ENCODE peak calls at places on chromosome 9, in five cellular contexts. One of them, this sample, is unnamed.

GRCh38 chr9:110016340-110016739 is 191.6 kb downstream of the C9orf152 start:
- DNase-seq in endothelial cell: no peak
- DNase-seq in ovary: no peak
- DNase-seq in A673: no peak
- DNase-seq in AG09309: no peak
- DNase-seq in this sample: no peak

GRCh38 chr9:115717711-115718173 is 435.8 kb upstream of the PAPPA start:
- DNase-seq in endothelial cell: no peak
- DNase-seq in ovary: no peak
- DNase-seq in A673: peak; percentile 15
- DNase-seq in AG09309: peak; percentile 37
- DNase-seq in this sample: peak; percentile 80

GRCh38 chr9:76109953-76110352 is 219.5 kb downstream of the PCSK5 start:
- DNase-seq in endothelial cell: no peak
- DNase-seq in ovary: no peak
- DNase-seq in A673: no peak
- DNase-seq in AG09309: no peak
- DNase-seq in this sample: no peak

GRCh38 chr9:131530546-131530929 is 525 bp downstream of the UCK1 start:
- DNase-seq in endothelial cell: peak; percentile 56
- DNase-seq in ovary: peak; percentile 55
- DNase-seq in A673: peak; percentile 50
- DNase-seq in AG09309: no peak
- DNase-seq in this sample: no peak

GRCh38 chr9:78089111-78089510 is 57.5 kb upstream of the GNAQ start:
- DNase-seq in endothelial cell: no peak
- DNase-seq in ovary: no peak
- DNase-seq in A673: no peak
- DNase-seq in AG09309: no peak
- DNase-seq in this sample: no peak

GRCh38 chr9:130931508-130932150 is 7.4 kb downstream of the FIBCD1 start:
- DNase-seq in endothelial cell: no peak
- DNase-seq in ovary: no peak
- DNase-seq in A673: no peak
- DNase-seq in AG09309: no peak
- DNase-seq in this sample: no peak

GRCh38 chr9:108162664-108163063 is 673.1 kb upstream of the KLF4 start:
- DNase-seq in endothelial cell: no peak
- DNase-seq in ovary: no peak
- DNase-seq in A673: no peak
- DNase-seq in AG09309: peak; percentile 75
- DNase-seq in this sample: no peak

GRCh38 chr9:123073991-123074422 is 40.5 kb downstream of the GPR21 start:
- DNase-seq in endothelial cell: no peak
- DNase-seq in ovary: no peak
- DNase-seq in A673: no peak
- DNase-seq in AG09309: peak; percentile 83
- DNase-seq in this sample: peak; percentile 93

GRCh38 chr9:35537898-35538297 is 48.0 kb downstream of the RUSC2 start:
- DNase-seq in endothelial cell: no peak
- DNase-seq in ovary: peak; percentile 48
- DNase-seq in A673: no peak
- DNase-seq in AG09309: no peak
- DNase-seq in this sample: no peak

GRCh38 chr9:6973762-6974161 is 216.0 kb downstream of the KDM4C start:
- DNase-seq in endothelial cell: no peak
- DNase-seq in ovary: no peak
- DNase-seq in A673: no peak
- DNase-seq in AG09309: no peak
- DNase-seq in this sample: no peak

GRCh38 chr9:98410185-98410697 is 154.8 kb upstream of the TBC1D2 start:
- DNase-seq in endothelial cell: peak; percentile 41
- DNase-seq in ovary: no peak
- DNase-seq in A673: peak; percentile 60
- DNase-seq in AG09309: peak; percentile 78
- DNase-seq in this sample: peak; percentile 52

GRCh38 chr9:31519011-31519410 is 865.4 kb upstream of the ACO1 start:
- DNase-seq in endothelial cell: no peak
- DNase-seq in ovary: peak; percentile 19
- DNase-seq in A673: no peak
- DNase-seq in AG09309: no peak
- DNase-seq in this sample: no peak

GRCh38 chr9:94135222-94135621 is 51.0 kb downstream of the PTPDC1 start:
- DNase-seq in endothelial cell: no peak
- DNase-seq in ovary: no peak
- DNase-seq in A673: no peak
- DNase-seq in AG09309: peak; percentile 67
- DNase-seq in this sample: peak; percentile 42

GRCh38 chr9:127537014-127537413 is 75.1 kb upstream of the STXBP1 start:
- DNase-seq in endothelial cell: no peak
- DNase-seq in ovary: no peak
- DNase-seq in A673: no peak
- DNase-seq in AG09309: no peak
- DNase-seq in this sample: no peak

GRCh38 chr9:7858166-7858565 is 58.6 kb upstream of the DMAC1 start:
- DNase-seq in endothelial cell: no peak
- DNase-seq in ovary: no peak
- DNase-seq in A673: no peak
- DNase-seq in AG09309: no peak
- DNase-seq in this sample: no peak

GRCh38 chr9:33101104-33101951 is 24.9 kb upstream of the SMU1 start:
- DNase-seq in endothelial cell: no peak
- DNase-seq in ovary: no peak
- DNase-seq in A673: no peak
- DNase-seq in AG09309: peak; percentile 32
- DNase-seq in this sample: peak; percentile 62

GRCh38 chr9:71895955-71896354 is 15.0 kb downstream of the ABHD17B start:
- DNase-seq in endothelial cell: no peak
- DNase-seq in ovary: no peak
- DNase-seq in A673: no peak
- DNase-seq in AG09309: no peak
- DNase-seq in this sample: no peak

GRCh38 chr9:121599186-121599871 is 52.1 kb upstream of the DAB2IP start:
- DNase-seq in endothelial cell: peak; percentile 60
- DNase-seq in ovary: peak; percentile 78
- DNase-seq in A673: no peak
- DNase-seq in AG09309: no peak
- DNase-seq in this sample: no peak

GRCh38 chr9:80503692-80504400 is 932.1 kb downstream of the TLE4 start:
- DNase-seq in endothelial cell: no peak
- DNase-seq in ovary: no peak
- DNase-seq in A673: peak; percentile 20
- DNase-seq in AG09309: no peak
- DNase-seq in this sample: no peak

GRCh38 chr9:128175102-128175563 is 15.1 kb downstream of the BBLN start:
- DNase-seq in endothelial cell: no peak
- DNase-seq in ovary: no peak
- DNase-seq in A673: no peak
- DNase-seq in AG09309: no peak
- DNase-seq in this sample: no peak

GRCh38 chr9:86788456-86788855 is 158.8 kb downstream of the GAS1 start:
- DNase-seq in endothelial cell: no peak
- DNase-seq in ovary: no peak
- DNase-seq in A673: no peak
- DNase-seq in AG09309: no peak
- DNase-seq in this sample: no peak

GRCh38 chr9:72441296-72442211 is 76.5 kb upstream of the ZFAND5 start:
- DNase-seq in endothelial cell: no peak
- DNase-seq in ovary: no peak
- DNase-seq in A673: no peak
- DNase-seq in AG09309: no peak
- DNase-seq in this sample: no peak

GRCh38 chr9:114386886-114387677 is 700 bp downstream of the AKNA start:
- DNase-seq in endothelial cell: no peak
- DNase-seq in ovary: peak; percentile 73
- DNase-seq in A673: no peak
- DNase-seq in AG09309: no peak
- DNase-seq in this sample: no peak

GRCh38 chr9:95229230-95229933 is 88.1 kb downstream of the FANCC start:
- DNase-seq in endothelial cell: no peak
- DNase-seq in ovary: no peak
- DNase-seq in A673: no peak
- DNase-seq in AG09309: no peak
- DNase-seq in this sample: no peak

GRCh38 chr9:21017092-21017491 is 14.3 kb downstream of the HACD4 start:
- DNase-seq in endothelial cell: no peak
- DNase-seq in ovary: no peak
- DNase-seq in A673: no peak
- DNase-seq in AG09309: peak; percentile 32
- DNase-seq in this sample: peak; percentile 42

GRCh38 chr9:134630393-134630790 is 11.2 kb upstream of the COL5A1 start:
- DNase-seq in endothelial cell: no peak
- DNase-seq in ovary: peak; percentile 9
- DNase-seq in A673: no peak
- DNase-seq in AG09309: no peak
- DNase-seq in this sample: no peak

GRCh38 chr9:6428940-6429889 is 16.2 kb downstream of the UHRF2 start:
- DNase-seq in endothelial cell: no peak
- DNase-seq in ovary: no peak
- DNase-seq in A673: no peak
- DNase-seq in AG09309: no peak
- DNase-seq in this sample: no peak

GRCh38 chr9:122333169-122333808 is 37.5 kb upstream of the PTGS1 start:
- DNase-seq in endothelial cell: no peak
- DNase-seq in ovary: no peak
- DNase-seq in A673: no peak
- DNase-seq in AG09309: no peak
- DNase-seq in this sample: no peak

GRCh38 chr9:93679536-93680444 is 103.4 kb downstream of the PHF2 start:
- DNase-seq in endothelial cell: peak; percentile 2
- DNase-seq in ovary: no peak
- DNase-seq in A673: no peak
- DNase-seq in AG09309: no peak
- DNase-seq in this sample: no peak

GRCh38 chr9:116985636-116986414 is 298.7 kb downstream of the TRIM32 start:
- DNase-seq in endothelial cell: no peak
- DNase-seq in ovary: no peak
- DNase-seq in A673: no peak
- DNase-seq in AG09309: no peak
- DNase-seq in this sample: no peak

GRCh38 chr9:135792268-135793128 is 90.5 kb downstream of the KCNT1 start:
- DNase-seq in endothelial cell: no peak
- DNase-seq in ovary: no peak
- DNase-seq in A673: no peak
- DNase-seq in AG09309: no peak
- DNase-seq in this sample: no peak
- TF ChIP-seq CTCF in endothelial cell: no peak
- TF ChIP-seq CTCF in ovary: no peak
- TF ChIP-seq CTCF in A673: no peak
- TF ChIP-seq CTCF in AG09309: no peak
- TF ChIP-seq CTCF in this sample: no peak

DNA sequence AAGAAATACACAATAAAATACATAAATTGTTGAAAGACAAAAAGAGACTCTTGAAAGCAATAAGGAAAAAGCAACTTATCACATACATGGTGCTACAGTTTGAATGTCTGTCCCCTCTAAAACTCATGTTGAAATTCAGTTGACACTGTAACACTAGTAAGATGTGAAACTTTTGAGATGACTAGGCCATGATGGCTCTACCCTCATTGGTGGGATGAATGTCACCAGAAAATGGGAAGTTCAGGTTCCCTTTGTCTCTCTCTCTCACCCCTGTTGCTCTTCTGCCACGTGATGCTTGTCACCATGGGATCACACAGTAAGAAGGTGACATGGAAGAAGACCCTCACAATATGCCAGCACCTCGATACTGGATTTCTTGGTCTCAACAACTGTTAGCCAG is 50.3 kb upstream of the SPTLC1 start:
- DNase-seq in endothelial cell: no peak
- DNase-seq in ovary: no peak
- DNase-seq in A673: no peak
- DNase-seq in AG09309: no peak
- DNase-seq in this sample: no peak
- TF ChIP-seq CTCF in endothelial cell: no peak
- TF ChIP-seq CTCF in ovary: no peak
- TF ChIP-seq CTCF in A673: no peak
- TF ChIP-seq CTCF in AG09309: no peak
- TF ChIP-seq CTCF in this sample: no peak

DNA sequence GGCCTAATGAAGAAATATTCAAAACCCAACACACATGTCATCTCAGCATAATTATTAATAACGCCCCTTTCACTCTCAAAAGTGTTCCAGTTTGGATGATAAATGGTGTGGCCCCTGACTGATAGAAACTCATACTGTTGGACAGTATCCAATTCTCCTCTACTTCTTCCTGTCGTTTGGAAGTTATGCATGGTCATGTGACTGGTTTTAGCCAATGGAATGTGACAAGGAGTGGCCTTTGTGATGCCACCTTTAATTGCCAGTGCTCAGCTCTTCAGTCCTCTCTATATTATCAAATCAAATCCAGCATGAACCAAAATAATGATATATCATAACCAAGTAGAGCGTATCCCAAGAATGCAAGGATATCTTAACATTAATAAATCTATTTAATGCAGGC is 117.8 kb upstream of the SPIN1 start:
- DNase-seq in endothelial cell: no peak
- DNase-seq in ovary: no peak
- DNase-seq in A673: peak; percentile 29
- DNase-seq in AG09309: no peak
- DNase-seq in this sample: no peak
- TF ChIP-seq CTCF in endothelial cell: no peak
- TF ChIP-seq CTCF in ovary: no peak
- TF ChIP-seq CTCF in A673: no peak
- TF ChIP-seq CTCF in AG09309: no peak
- TF ChIP-seq CTCF in this sample: no peak

GRCh38 chr9:112719696-112720095 is 1.8 kb upstream of the INIP start:
- DNase-seq in endothelial cell: no peak
- DNase-seq in ovary: no peak
- DNase-seq in A673: no peak
- DNase-seq in AG09309: no peak
- DNase-seq in this sample: no peak

GRCh38 chr9:112719292-112719691 is 1.4 kb upstream of the INIP start:
- DNase-seq in endothelial cell: no peak
- DNase-seq in ovary: no peak
- DNase-seq in A673: peak; percentile 32
- DNase-seq in AG09309: no peak
- DNase-seq in this sample: no peak

GRCh38 chr9:112712678-112713077 is 5.2 kb downstream of the INIP start:
- DNase-seq in endothelial cell: no peak
- DNase-seq in ovary: no peak
- DNase-seq in A673: no peak
- DNase-seq in AG09309: no peak
- DNase-seq in this sample: no peak

DNA sequence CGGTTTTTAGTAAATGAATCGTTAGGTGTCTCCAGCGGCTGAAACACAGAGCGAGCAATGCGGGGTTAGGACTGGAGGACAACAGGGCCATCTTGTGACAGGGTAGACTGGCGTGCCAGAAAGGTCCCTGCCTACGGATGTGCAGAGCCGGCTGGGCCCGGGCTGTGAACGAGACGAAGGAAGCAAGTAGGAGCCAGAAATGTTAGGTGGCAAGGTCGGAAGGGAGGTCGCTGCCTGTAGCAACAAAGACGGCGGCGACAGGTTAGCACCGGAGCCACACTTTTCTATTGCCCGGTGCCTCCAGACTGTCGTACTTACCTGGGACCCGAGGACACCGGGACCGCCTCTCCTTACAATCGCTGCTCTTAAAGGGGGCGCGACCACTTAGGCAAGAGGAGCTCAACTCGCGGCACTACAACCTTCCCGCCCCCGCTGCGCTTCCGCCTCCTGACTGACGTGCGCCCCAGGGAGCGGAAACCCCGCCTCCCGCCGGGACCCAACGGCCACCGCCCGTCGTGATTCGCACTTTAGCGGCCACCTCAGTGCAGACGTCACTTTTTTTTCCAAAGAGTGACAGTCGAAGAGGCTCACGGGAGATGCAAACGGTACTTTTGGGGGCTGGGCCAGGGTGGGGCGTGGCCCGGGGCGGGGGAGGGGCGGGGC is at the start of gene INIP:
- DNase-seq in endothelial cell: peak; percentile 96
- DNase-seq in ovary: peak; percentile 94
- DNase-seq in A673: peak; percentile 99
- DNase-seq in AG09309: peak; percentile 70
- DNase-seq in this sample: peak; percentile 65
- TF ChIP-seq CTCF in endothelial cell: no peak
- TF ChIP-seq CTCF in ovary: no peak
- TF ChIP-seq CTCF in A673: no peak
- TF ChIP-seq CTCF in AG09309: no peak
- TF ChIP-seq CTCF in this sample: no peak